ENCODE peak calls at places on chromosome 7, in five cellular contexts. D, J, E, H and C are unnamed samples.

GRCh38 chr7:44132039-44132438 is 8.7 kb upstream of the POLD2 start:
- DNase-seq in D (no peak), J (no peak), E (no peak), H (no peak), C (no peak)

GRCh38 chr7:154918741-154919140 is 84.2 kb downstream of the PAXIP1 start:
- DNase-seq in D (no peak), J (no peak), E (no peak), H (no peak), C (no peak)

GRCh38 chr7:28245108-28245868 is 64.7 kb upstream of the JAZF1 start:
- DNase-seq in D (no peak), J (no peak), E (no peak), H (no peak), C (no peak)

GRCh38 chr7:2621061-2621828 is 10.5 kb upstream of the TTYH3 start:
- DNase-seq in D (no peak), J (no peak), E (peak), H (peak), C (peak)

GRCh38 chr7:111232249-111233084 is 141.5 kb downstream of the LRRN3 start:
- DNase-seq in D (no peak), J (no peak), E (no peak), H (no peak), C (no peak)

GRCh38 chr7:104862719-104863118 is 151.3 kb upstream of the KMT2E start:
- DNase-seq in D (no peak), J (no peak), E (no peak), H (no peak), C (no peak)

GRCh38 chr7:26853788-26854393 is 10.5 kb downstream of the SKAP2 start:
- DNase-seq in D (no peak), J (no peak), E (no peak), H (no peak), C (no peak)

GRCh38 chr7:142788303-142789286 is 17.8 kb downstream of the PRSS2 start:
- DNase-seq in D (no peak), J (no peak), E (no peak), H (no peak), C (no peak)

DNA sequence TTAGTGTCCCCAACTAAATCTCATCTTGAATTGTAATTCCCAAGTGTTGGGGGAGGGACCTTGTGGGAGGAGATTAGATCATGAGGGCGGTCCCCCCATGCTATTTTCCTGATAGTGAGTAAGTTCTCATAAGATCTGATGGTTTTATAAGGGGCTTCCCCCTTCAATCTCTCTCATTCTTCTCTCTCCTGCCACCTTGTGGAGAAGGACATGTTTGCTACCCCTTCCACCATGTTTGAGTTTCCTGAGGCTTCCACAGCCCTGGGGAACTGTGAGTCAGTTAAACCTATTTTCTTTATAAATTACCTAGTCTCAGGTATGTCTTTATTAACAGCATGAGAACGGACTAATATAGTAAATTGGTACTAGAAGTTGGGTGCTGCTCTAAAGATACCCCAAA is 365.6 kb downstream of the ANKRD7 start:
- DNase-seq in D (no peak), J (no peak), E (no peak), H (no peak), C (no peak)
- TF ChIP-seq CTCF in D (no peak), J (peak), E (no peak), H (no peak), C (no peak)

GRCh38 chr7:1291040-1291689 is 58.5 kb downstream of the UNCX start:
- DNase-seq in D (no peak), J (no peak), E (no peak), H (no peak), C (no peak)

GRCh38 chr7:1291846-1292765 is 59.4 kb downstream of the UNCX start:
- DNase-seq in D (no peak), J (no peak), E (no peak), H (no peak), C (no peak)

GRCh38 chr7:1288996-1289551 is 56.4 kb downstream of the UNCX start:
- DNase-seq in D (no peak), J (no peak), E (no peak), H (no peak), C (no peak)

GRCh38 chr7:1289681-1290261 is 57.1 kb downstream of the UNCX start:
- DNase-seq in D (no peak), J (no peak), E (no peak), H (no peak), C (no peak)

GRCh38 chr7:1290262-1291039 is 57.8 kb downstream of the UNCX start:
- DNase-seq in D (peak), J (no peak), E (no peak), H (no peak), C (no peak)
- TF ChIP-seq CTCF in D (no peak), J (no peak), E (no peak), H (no peak), C (no peak)

DNA sequence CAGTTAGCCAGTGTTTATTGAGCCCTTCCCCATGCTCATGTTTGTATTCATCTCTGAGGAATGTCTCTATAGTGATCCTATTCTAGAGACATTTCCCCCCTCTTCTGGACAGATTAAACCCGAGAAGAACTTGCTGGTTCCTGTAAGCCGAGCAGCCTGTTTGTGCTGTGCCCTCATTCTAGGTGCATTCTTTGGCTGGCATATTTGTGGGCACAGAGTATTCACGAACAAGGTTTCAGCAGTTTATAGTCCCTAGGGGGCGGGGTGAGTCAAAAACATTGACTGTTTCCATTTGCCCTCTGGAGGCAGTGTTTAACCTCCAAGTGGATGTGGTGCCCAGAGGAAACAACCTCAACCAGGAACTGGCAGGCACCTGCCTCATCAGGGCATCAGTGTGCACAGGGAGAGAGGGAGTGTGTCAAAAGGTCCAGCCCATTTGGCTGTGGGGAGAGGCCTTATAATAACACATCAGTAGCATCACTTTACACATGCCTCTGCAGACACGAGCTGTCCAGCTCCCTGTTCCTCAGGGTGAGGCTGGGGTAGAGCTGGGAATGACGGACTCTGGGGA is 273.3 kb upstream of the LRGUK start:
- DNase-seq in D (no peak), J (no peak), E (peak), H (no peak), C (no peak)
- TF ChIP-seq CTCF in D (no peak), J (peak), E (peak), H (no peak), C (no peak)

GRCh38 chr7:31633894-31634494 is 53.0 kb upstream of the PPP1R17 start:
- DNase-seq in D (no peak), J (peak), E (peak), H (no peak), C (peak)
- TF ChIP-seq CTCF in D (peak), J (peak), E (peak), H (no peak), C (no peak)

DNA sequence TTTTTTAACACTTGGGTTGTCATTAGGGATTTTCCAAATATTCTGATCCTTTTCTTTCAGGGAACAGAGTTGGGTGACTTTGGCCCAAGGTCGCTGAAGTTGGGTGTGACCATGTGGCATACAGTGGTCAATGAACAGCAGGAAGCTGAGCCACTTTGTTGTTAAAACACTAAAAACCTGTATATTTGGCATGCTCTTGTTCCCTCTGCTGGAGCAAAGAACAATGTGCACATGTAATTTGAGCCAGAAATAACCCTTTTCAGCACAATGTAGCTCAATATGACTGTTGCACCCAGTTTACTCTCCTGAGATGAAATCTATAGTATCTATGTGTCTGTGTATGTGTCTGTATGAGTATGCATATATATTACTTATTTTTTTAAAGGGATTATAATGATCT is 74.9 kb downstream of the ADCYAP1R1 start:
- DNase-seq in D (no peak), J (no peak), E (no peak), H (no peak), C (no peak)
- TF ChIP-seq CTCF in D (no peak), J (peak), E (no peak), H (no peak), C (no peak)

DNA sequence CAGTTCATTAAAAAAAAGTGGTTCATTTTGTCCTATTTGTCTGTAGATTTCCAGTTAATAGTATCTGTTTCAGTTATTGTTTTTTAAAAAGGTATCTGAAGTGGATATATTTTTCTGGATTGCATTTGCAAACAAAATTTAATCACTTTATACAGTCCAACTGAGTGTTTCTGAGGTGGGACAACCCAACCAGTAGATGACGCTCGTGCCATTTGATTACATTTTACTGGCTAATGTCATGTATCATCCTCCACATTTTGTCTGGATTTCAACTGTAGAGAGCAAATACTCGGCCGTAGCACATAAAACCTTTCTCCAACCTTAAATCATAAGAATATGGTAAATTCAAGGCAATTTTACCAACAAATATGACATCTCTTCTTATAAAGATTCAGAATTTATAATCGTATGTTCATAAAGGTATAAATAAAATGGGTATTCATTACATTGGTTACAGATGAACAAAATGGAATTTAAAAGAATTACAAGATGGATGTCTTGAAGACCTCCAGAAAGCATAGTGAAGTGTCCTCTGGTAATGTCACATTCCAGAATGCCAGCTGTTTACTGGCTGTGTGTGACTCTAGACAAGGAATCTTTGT is 789.0 kb downstream of the PHTF2 start:
- DNase-seq in D (no peak), J (no peak), E (no peak), H (no peak), C (no peak)
- TF ChIP-seq CTCF in D (no peak), J (no peak), E (no peak), H (no peak), C (no peak)